ENCODE peak calls at places on chromosomes 11 and 22, in four cellular contexts. J, Z, W and P are unnamed samples.

GRCh38 chr22:33923660-33924246 is 3.5 kb upstream of the LARGE1 start:
- DNase-seq in W (no peak), J (no peak), Z (peak), P (peak)

GRCh38 chr11:115287266-115287665 is 216.9 kb downstream of the CADM1 start:
- DNase-seq in W (no peak), J (no peak), Z (no peak), P (no peak)

GRCh38 chr11:70064726-70065317 is 13.3 kb upstream of the ANO1 start:
- DNase-seq in J (no peak), Z (no peak), W (no peak), P (no peak)

GRCh38 chr11:126981635-126982034 is 18.9 kb downstream of the KIRREL3 start:
- DNase-seq in Z (no peak), J (no peak), W (no peak), P (no peak)

GRCh38 chr22:23305321-23305910 is 125.1 kb downstream of the BCR start:
- DNase-seq in Z (no peak), W (peak), J (no peak), P (peak)

GRCh38 chr11:132685174-132685611 is 847.1 kb downstream of the OPCML start:
- DNase-seq in W (no peak), Z (no peak), J (no peak), P (no peak)

GRCh38 chr11:29634248-29634647 is 382.6 kb downstream of the KCNA4 start:
- DNase-seq in J (no peak), W (no peak), Z (no peak), P (no peak)

GRCh38 chr22:24230911-24231656 is 13.8 kb downstream of the GGT5 start:
- DNase-seq in Z (peak), W (no peak), J (peak), P (no peak)

GRCh38 chr22:44301039-44301438 is 11.7 kb downstream of the SHISAL1 start:
- DNase-seq in Z (no peak), J (no peak), W (no peak), P (no peak)

GRCh38 chr22:49040754-49041467 is 786.8 kb downstream of the BRD1 start:
- DNase-seq in Z (no peak), J (no peak), W (no peak), P (no peak)

GRCh38 chr22:29382575-29383328 is 5.6 kb downstream of the AP1B1 start:
- DNase-seq in W (no peak), J (no peak), Z (peak), P (no peak)

GRCh38 chr11:79044211-79044610 is 396.6 kb downstream of the TENM4 start:
- DNase-seq in J (no peak), W (no peak), Z (no peak), P (no peak)

GRCh38 chr11:122229611-122230386 is 113.8 kb upstream of the BLID start:
- DNase-seq in Z (peak), W (no peak), J (no peak), P (peak)

GRCh38 chr22:43147821-43148220 is 3.5 kb upstream of the TSPO start:
- DNase-seq in W (no peak), J (no peak), Z (no peak), P (no peak)

GRCh38 chr11:115653926-115654325 is 149.7 kb upstream of the CADM1 start:
- DNase-seq in Z (no peak), W (no peak), J (no peak), P (no peak)

GRCh38 chr11:121996574-121996973 is 119.4 kb downstream of the BLID start:
- DNase-seq in Z (no peak), J (no peak), W (no peak), P (no peak)

GRCh38 chr11:19374189-19374588 is 133.4 kb upstream of the E2F8 start:
- DNase-seq in W (no peak), Z (no peak), J (no peak), P (no peak)

GRCh38 chr11:126446581-126446980 is 91.1 kb downstream of the ST3GAL4 start:
- DNase-seq in Z (no peak), J (no peak), W (no peak), P (no peak)

GRCh38 chr22:50184004-50184461 is 1.7 kb upstream of the TRABD start:
- DNase-seq in W (peak), Z (peak), J (no peak), P (peak)

GRCh38 chr11:35084817-35085424 is 54.0 kb upstream of the CD44 start:
- DNase-seq in Z (no peak), W (no peak), J (no peak), P (no peak)

GRCh38 chr11:35079581-35079980 is 59.4 kb upstream of the CD44 start:
- DNase-seq in J (no peak), W (no peak), Z (no peak), P (no peak)

GRCh38 chr11:35085766-35086165 is 53.2 kb upstream of the CD44 start:
- DNase-seq in W (no peak), J (no peak), Z (no peak), P (no peak)

GRCh38 chr11:35082322-35083180 is 56.4 kb upstream of the CD44 start:
- DNase-seq in Z (peak), J (peak), W (no peak), P (no peak)

DNA sequence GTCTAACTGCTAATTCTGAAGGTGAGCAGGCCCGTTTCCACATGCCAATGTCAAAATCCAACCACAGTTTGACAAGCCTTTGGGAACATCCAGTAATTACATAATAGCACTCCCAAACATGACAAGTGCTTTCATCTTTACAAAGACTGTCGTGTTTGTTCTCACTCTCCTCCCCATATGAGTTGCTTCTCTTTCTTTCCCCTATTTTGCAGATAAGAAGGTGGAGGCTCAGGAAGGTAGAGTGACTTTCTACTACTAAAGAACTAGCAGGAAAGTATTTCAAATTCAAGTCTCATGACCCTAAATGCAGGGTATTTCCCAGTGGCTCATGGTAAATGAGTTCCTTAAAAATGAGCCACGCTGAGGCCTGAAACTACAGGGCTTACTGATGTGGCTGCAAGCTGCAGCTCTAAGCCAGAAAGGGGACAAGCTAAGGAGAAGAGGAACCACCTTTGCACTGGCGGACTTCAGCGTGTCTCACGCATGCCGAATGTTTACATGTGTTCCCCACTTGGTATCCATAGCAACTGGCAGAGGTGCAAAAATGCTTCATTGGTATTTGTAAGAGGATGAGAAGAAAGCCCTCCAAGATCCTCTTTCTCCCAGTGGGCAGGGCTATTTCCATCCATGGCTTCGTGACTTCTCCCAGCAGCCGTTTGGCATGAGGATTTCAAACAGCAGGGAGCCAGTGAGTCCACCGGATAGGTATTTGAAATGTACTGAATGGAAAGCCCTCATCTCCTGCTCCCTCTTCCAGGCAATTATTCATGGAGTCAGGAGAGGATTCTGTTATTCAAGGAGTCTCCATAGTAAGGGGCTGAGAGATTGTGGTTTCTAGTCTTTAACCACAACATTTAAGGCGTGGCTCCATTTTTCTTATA is 55.5 kb upstream of the CD44 start:
- DNase-seq in W (no peak), J (peak), Z (peak), P (peak)
- H3K27ac ChIP-seq in W (peak), J (peak), Z (peak), P (no peak)

DNA sequence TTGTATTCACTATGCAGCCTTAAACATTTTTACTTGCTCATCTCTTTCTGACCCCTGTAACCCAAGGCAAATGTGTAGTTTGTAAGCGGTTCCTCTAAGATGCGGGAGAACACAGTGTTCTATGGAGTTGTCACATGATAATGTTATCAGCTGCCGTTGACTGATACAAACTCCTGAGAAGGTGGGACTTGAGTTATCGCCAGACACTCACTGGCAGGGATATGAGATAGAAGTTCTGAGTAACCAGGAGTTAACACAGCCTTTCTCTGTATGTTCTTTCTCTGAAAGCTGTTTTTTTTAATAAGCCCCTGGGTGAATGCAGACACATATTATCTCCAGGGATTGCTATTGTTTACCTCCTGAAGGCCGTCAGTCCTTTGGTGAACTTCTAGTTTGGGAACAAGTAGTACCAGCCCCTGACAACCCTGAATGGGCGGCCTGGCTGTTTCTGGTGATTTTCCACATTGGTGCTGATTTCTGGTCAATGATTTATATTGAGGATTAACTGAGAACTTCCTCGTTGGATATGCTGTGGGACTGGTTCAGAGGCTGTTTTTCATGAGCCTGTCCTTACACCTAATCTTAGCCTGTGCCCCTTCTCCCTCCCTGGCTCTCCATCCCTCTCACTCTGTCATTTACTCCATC is 155.3 kb upstream of the RASSF10 start:
- DNase-seq in Z (peak), J (no peak), W (no peak), P (no peak)
- H3K27ac ChIP-seq in Z (peak), J (no peak), W (peak), P (no peak)

GRCh38 chr11:4700436-4700820 is 2.8 kb upstream of the OR51E2 start:
- DNase-seq in W (no peak), J (no peak), Z (no peak), P (no peak)

GRCh38 chr11:4697583-4697982 is at the start of gene OR51E2:
- DNase-seq in J (no peak), Z (no peak), W (no peak), P (no peak)

GRCh38 chr11:4699697-4700435 is 2.2 kb upstream of the OR51E2 start:
- DNase-seq in Z (no peak), W (no peak), J (no peak), P (no peak)

GRCh38 chr11:4695442-4695841 is 2.2 kb downstream of the OR51E2 start:
- DNase-seq in Z (no peak), J (no peak), W (no peak), P (no peak)
- H3K27ac ChIP-seq in Z (no peak), J (no peak), W (no peak), P (no peak)

GRCh38 chr11:680476-680875 is 14.5 kb downstream of the DEAF1 start:
- DNase-seq in J (no peak), Z (no peak), W (no peak), P (no peak)
- H3K27ac ChIP-seq in J (no peak), Z (no peak), W (no peak), P (no peak)

DNA sequence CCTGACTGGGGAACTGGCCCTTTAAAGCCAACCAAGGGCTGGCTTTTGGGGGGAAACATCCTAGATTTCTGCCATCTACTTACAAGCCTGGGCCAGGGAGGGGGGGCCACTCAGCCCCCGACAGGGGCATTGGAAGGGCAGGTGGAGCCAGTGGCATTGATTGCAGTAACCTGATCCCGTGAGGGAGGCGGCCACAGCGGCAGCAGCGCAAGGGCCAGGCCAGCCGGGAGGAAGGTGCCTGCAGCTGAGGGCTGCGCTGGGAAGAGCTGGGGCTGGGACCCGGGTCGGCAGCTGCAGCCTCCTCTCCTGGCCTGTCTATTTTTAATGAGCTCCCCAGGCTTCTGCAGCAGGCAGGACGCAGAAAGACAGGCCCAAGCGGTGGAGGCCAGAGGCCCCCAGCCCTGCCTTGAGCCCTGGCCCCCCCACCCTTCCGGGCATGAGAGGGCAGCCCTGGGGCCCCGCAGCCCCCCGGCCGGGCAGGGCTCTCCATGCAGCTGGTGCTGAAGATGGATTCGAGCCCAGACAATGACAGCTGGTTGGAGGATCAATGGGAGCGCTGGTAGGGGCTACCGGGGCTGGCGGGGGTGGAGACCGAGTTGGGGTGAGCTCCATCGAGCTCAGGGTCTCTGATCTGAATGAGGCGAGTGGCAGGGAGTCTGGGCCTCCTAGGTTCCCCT is 10.5 kb downstream of the FREY1 start:
- DNase-seq in J (no peak), W (no peak), Z (peak), P (peak)
- H3K27ac ChIP-seq in J (no peak), W (no peak), Z (no peak), P (peak)

GRCh38 chr22:40680819-40681183 is 1.5 kb downstream of the MCHR1 start:
- DNase-seq in Z (no peak), J (no peak), W (no peak), P (no peak)

GRCh38 chr22:40687706-40688105 is 8.4 kb downstream of the MCHR1 start:
- DNase-seq in J (no peak), W (no peak), Z (no peak), P (no peak)

GRCh38 chr22:40685406-40685805 is 6.1 kb downstream of the MCHR1 start:
- DNase-seq in W (no peak), J (no peak), Z (no peak), P (no peak)

GRCh38 chr22:40681451-40681850 is 2.2 kb downstream of the MCHR1 start:
- DNase-seq in J (no peak), Z (no peak), W (no peak), P (no peak)

DNA sequence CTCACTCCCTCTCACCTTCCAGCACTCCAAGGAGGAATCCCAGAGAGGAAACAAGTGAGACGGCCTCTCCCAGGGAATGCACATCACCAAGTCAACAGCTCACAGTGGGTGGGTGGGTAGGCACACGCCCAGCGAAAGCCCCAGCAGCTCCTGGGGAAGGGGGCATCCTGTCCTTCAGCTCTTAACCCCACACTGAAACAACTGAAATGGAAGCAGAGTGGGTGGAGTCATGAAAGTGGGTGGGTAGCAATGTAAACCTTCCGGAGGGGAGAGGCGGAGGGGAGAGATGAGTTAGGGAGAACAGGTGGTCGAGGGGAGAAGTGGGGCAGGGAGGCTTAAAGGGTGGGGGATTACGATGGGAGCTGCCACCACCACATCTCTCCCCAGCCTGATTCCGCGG is 5.4 kb downstream of the MCHR1 start:
- DNase-seq in J (no peak), W (no peak), Z (no peak), P (no peak)
- H3K27ac ChIP-seq in J (peak), W (no peak), Z (no peak), P (no peak)

GRCh38 chr11:97471480-97471879 is 1081.7 kb downstream of the JRKL start:
- DNase-seq in J (no peak), Z (no peak), W (no peak), P (no peak)
- H3K27ac ChIP-seq in J (no peak), Z (no peak), W (no peak), P (no peak)

GRCh38 chr11:110900426-110900825 is 188.2 kb upstream of the ARHGAP20 start:
- DNase-seq in W (no peak), J (no peak), Z (no peak), P (no peak)

GRCh38 chr11:110896358-110896757 is 184.1 kb upstream of the ARHGAP20 start:
- DNase-seq in J (no peak), Z (no peak), W (no peak), P (no peak)

GRCh38 chr11:110892741-110893285 is 180.6 kb upstream of the ARHGAP20 start:
- DNase-seq in J (no peak), W (no peak), Z (no peak), P (no peak)

GRCh38 chr11:110894224-110894623 is 182.0 kb upstream of the ARHGAP20 start:
- DNase-seq in Z (no peak), J (no peak), W (no peak), P (no peak)

GRCh38 chr11:110897035-110897434 is 184.8 kb upstream of the ARHGAP20 start:
- DNase-seq in W (no peak), Z (no peak), J (no peak), P (no peak)
- H3K27ac ChIP-seq in W (peak), Z (no peak), J (no peak), P (no peak)

DNA sequence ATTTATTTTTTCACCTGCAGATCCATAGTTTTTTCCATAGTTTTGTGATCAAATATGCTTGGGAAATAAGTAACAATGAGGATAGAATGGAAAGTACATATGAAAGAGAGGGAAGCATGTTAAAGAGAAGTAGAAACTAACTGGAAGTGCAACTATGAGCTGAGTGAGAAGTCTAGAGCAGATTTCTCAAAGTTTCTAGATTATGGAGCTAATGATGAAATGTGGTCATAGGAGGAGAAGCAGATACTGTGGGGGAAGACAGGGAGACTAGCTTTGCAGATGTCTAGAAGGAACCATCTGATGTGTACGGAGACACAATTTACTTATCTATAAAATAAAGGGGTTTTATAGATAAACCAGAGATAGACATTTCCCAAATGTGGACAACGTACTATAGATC is 37.0 kb downstream of the RELT start:
- DNase-seq in Z (no peak), J (no peak), W (no peak), P (no peak)
- H3K27ac ChIP-seq in Z (no peak), J (no peak), W (no peak), P (no peak)

GRCh38 chr11:119594639-119595249 is 134.3 kb downstream of the NECTIN1 start:
- DNase-seq in W (no peak), J (no peak), Z (no peak), P (no peak)
- H3K27ac ChIP-seq in W (peak), J (no peak), Z (no peak), P (no peak)